ENCODE peak calls at places on chromosomes 3 and 15, in seven cellular contexts. One of them, this sample, is unnamed.

GRCh38 chr3:161673845-161674244 is 177.2 kb downstream of the OTOL1 start:
- DNase-seq in activated T-cell treated with anti-CD3 and anti-CD28 coated beads, Interleukin-2, amount 50 U/mL, for 1 hour: no peak
- DNase-seq in NCI-H1092: no peak
- DNase-seq in lower lobe of right lung: no peak
- DNase-seq in SK-N-MC: no peak
- DNase-seq in stimulated activated CD4-positive, alpha-beta T cell treated with anti-CD3 and anti-CD28 coated beads, TNF-alpha, amount 100 ng/mL, for 1 hour: no peak
- DNase-seq in left colon: no peak
- DNase-seq in this sample: no peak

GRCh38 chr3:53813876-53814275 is 32.3 kb downstream of the CHDH start:
- DNase-seq in activated T-cell treated with anti-CD3 and anti-CD28 coated beads, Interleukin-2, amount 50 U/mL, for 1 hour: no peak
- DNase-seq in lower lobe of right lung: no peak
- DNase-seq in NCI-H1092: no peak
- DNase-seq in SK-N-MC: no peak
- DNase-seq in stimulated activated CD4-positive, alpha-beta T cell treated with anti-CD3 and anti-CD28 coated beads, TNF-alpha, amount 100 ng/mL, for 1 hour: no peak
- DNase-seq in left colon: no peak
- DNase-seq in this sample: no peak

GRCh38 chr3:177770821-177771220 is 573.5 kb upstream of the TBL1XR1 start:
- DNase-seq in lower lobe of right lung: no peak
- DNase-seq in SK-N-MC: no peak
- DNase-seq in left colon: no peak
- DNase-seq in stimulated activated CD4-positive, alpha-beta T cell treated with anti-CD3 and anti-CD28 coated beads, TNF-alpha, amount 100 ng/mL, for 1 hour: no peak
- DNase-seq in NCI-H1092: no peak
- DNase-seq in activated T-cell treated with anti-CD3 and anti-CD28 coated beads, Interleukin-2, amount 50 U/mL, for 1 hour: no peak
- DNase-seq in this sample: no peak

GRCh38 chr3:139358857-139359562 is 15.2 kb downstream of the MRPS22 start:
- DNase-seq in stimulated activated CD4-positive, alpha-beta T cell treated with anti-CD3 and anti-CD28 coated beads, TNF-alpha, amount 100 ng/mL, for 1 hour: no peak
- DNase-seq in SK-N-MC: no peak
- DNase-seq in left colon: no peak
- DNase-seq in lower lobe of right lung: no peak
- DNase-seq in activated T-cell treated with anti-CD3 and anti-CD28 coated beads, Interleukin-2, amount 50 U/mL, for 1 hour: no peak
- DNase-seq in NCI-H1092: peak; percentile 30
- DNase-seq in this sample: peak; percentile 32

GRCh38 chr3:113825090-113825489 is 13.5 kb upstream of the GRAMD1C start:
- DNase-seq in activated T-cell treated with anti-CD3 and anti-CD28 coated beads, Interleukin-2, amount 50 U/mL, for 1 hour: no peak
- DNase-seq in SK-N-MC: no peak
- DNase-seq in NCI-H1092: no peak
- DNase-seq in lower lobe of right lung: no peak
- DNase-seq in stimulated activated CD4-positive, alpha-beta T cell treated with anti-CD3 and anti-CD28 coated beads, TNF-alpha, amount 100 ng/mL, for 1 hour: no peak
- DNase-seq in left colon: no peak
- DNase-seq in this sample: no peak

GRCh38 chr3:175590745-175591144 is 731.6 kb downstream of the NAALADL2 start:
- DNase-seq in SK-N-MC: no peak
- DNase-seq in left colon: no peak
- DNase-seq in lower lobe of right lung: no peak
- DNase-seq in NCI-H1092: no peak
- DNase-seq in stimulated activated CD4-positive, alpha-beta T cell treated with anti-CD3 and anti-CD28 coated beads, TNF-alpha, amount 100 ng/mL, for 1 hour: no peak
- DNase-seq in activated T-cell treated with anti-CD3 and anti-CD28 coated beads, Interleukin-2, amount 50 U/mL, for 1 hour: no peak
- DNase-seq in this sample: no peak

GRCh38 chr3:172626241-172626640 is 84.6 kb downstream of the NCEH1 start:
- DNase-seq in activated T-cell treated with anti-CD3 and anti-CD28 coated beads, Interleukin-2, amount 50 U/mL, for 1 hour: no peak
- DNase-seq in left colon: no peak
- DNase-seq in lower lobe of right lung: no peak
- DNase-seq in SK-N-MC: no peak
- DNase-seq in stimulated activated CD4-positive, alpha-beta T cell treated with anti-CD3 and anti-CD28 coated beads, TNF-alpha, amount 100 ng/mL, for 1 hour: no peak
- DNase-seq in NCI-H1092: no peak
- DNase-seq in this sample: no peak

GRCh38 chr3:106004137-106004600 is 135.4 kb upstream of the CBLB start:
- DNase-seq in SK-N-MC: peak; percentile 40
- DNase-seq in activated T-cell treated with anti-CD3 and anti-CD28 coated beads, Interleukin-2, amount 50 U/mL, for 1 hour: no peak
- DNase-seq in stimulated activated CD4-positive, alpha-beta T cell treated with anti-CD3 and anti-CD28 coated beads, TNF-alpha, amount 100 ng/mL, for 1 hour: no peak
- DNase-seq in NCI-H1092: no peak
- DNase-seq in left colon: no peak
- DNase-seq in lower lobe of right lung: no peak
- DNase-seq in this sample: no peak

GRCh38 chr3:37271636-37272035 is 97.3 kb upstream of the LRRFIP2 start:
- DNase-seq in NCI-H1092: no peak
- DNase-seq in lower lobe of right lung: no peak
- DNase-seq in left colon: no peak
- DNase-seq in stimulated activated CD4-positive, alpha-beta T cell treated with anti-CD3 and anti-CD28 coated beads, TNF-alpha, amount 100 ng/mL, for 1 hour: no peak
- DNase-seq in activated T-cell treated with anti-CD3 and anti-CD28 coated beads, Interleukin-2, amount 50 U/mL, for 1 hour: no peak
- DNase-seq in SK-N-MC: no peak
- DNase-seq in this sample: no peak

GRCh38 chr3:171454026-171454425 is 6.2 kb downstream of the TNIK start:
- DNase-seq in left colon: no peak
- DNase-seq in stimulated activated CD4-positive, alpha-beta T cell treated with anti-CD3 and anti-CD28 coated beads, TNF-alpha, amount 100 ng/mL, for 1 hour: no peak
- DNase-seq in SK-N-MC: no peak
- DNase-seq in NCI-H1092: no peak
- DNase-seq in activated T-cell treated with anti-CD3 and anti-CD28 coated beads, Interleukin-2, amount 50 U/mL, for 1 hour: no peak
- DNase-seq in lower lobe of right lung: no peak
- DNase-seq in this sample: no peak

GRCh38 chr3:132710311-132710710 is 11.9 kb downstream of the NPHP3 start:
- DNase-seq in activated T-cell treated with anti-CD3 and anti-CD28 coated beads, Interleukin-2, amount 50 U/mL, for 1 hour: no peak
- DNase-seq in SK-N-MC: no peak
- DNase-seq in left colon: no peak
- DNase-seq in NCI-H1092: no peak
- DNase-seq in lower lobe of right lung: no peak
- DNase-seq in stimulated activated CD4-positive, alpha-beta T cell treated with anti-CD3 and anti-CD28 coated beads, TNF-alpha, amount 100 ng/mL, for 1 hour: no peak
- DNase-seq in this sample: no peak

GRCh38 chr3:71076361-71076997 is 507.0 kb downstream of the FOXP1 start:
- DNase-seq in activated T-cell treated with anti-CD3 and anti-CD28 coated beads, Interleukin-2, amount 50 U/mL, for 1 hour: no peak
- DNase-seq in stimulated activated CD4-positive, alpha-beta T cell treated with anti-CD3 and anti-CD28 coated beads, TNF-alpha, amount 100 ng/mL, for 1 hour: no peak
- DNase-seq in lower lobe of right lung: no peak
- DNase-seq in NCI-H1092: no peak
- DNase-seq in SK-N-MC: no peak
- DNase-seq in left colon: no peak
- DNase-seq in this sample: no peak

GRCh38 chr3:107845355-107846281 is 245.2 kb downstream of the CD47 start:
- DNase-seq in SK-N-MC: no peak
- DNase-seq in NCI-H1092: no peak
- DNase-seq in stimulated activated CD4-positive, alpha-beta T cell treated with anti-CD3 and anti-CD28 coated beads, TNF-alpha, amount 100 ng/mL, for 1 hour: no peak
- DNase-seq in activated T-cell treated with anti-CD3 and anti-CD28 coated beads, Interleukin-2, amount 50 U/mL, for 1 hour: no peak
- DNase-seq in left colon: no peak
- DNase-seq in lower lobe of right lung: no peak
- DNase-seq in this sample: no peak

GRCh38 chr15:68812069-68812468 is 8.6 kb downstream of the ANP32A start:
- DNase-seq in lower lobe of right lung: no peak
- DNase-seq in stimulated activated CD4-positive, alpha-beta T cell treated with anti-CD3 and anti-CD28 coated beads, TNF-alpha, amount 100 ng/mL, for 1 hour: no peak
- DNase-seq in NCI-H1092: no peak
- DNase-seq in activated T-cell treated with anti-CD3 and anti-CD28 coated beads, Interleukin-2, amount 50 U/mL, for 1 hour: no peak
- DNase-seq in SK-N-MC: no peak
- DNase-seq in left colon: no peak
- DNase-seq in this sample: no peak

GRCh38 chr15:81865850-81866537 is 179.8 kb downstream of the MEX3B start:
- DNase-seq in activated T-cell treated with anti-CD3 and anti-CD28 coated beads, Interleukin-2, amount 50 U/mL, for 1 hour: no peak
- DNase-seq in lower lobe of right lung: no peak
- DNase-seq in SK-N-MC: no peak
- DNase-seq in left colon: no peak
- DNase-seq in stimulated activated CD4-positive, alpha-beta T cell treated with anti-CD3 and anti-CD28 coated beads, TNF-alpha, amount 100 ng/mL, for 1 hour: no peak
- DNase-seq in NCI-H1092: no peak
- DNase-seq in this sample: no peak

GRCh38 chr3:102069211-102069662 is 219.9 kb downstream of the NFKBIZ start:
- DNase-seq in NCI-H1092: no peak
- DNase-seq in lower lobe of right lung: no peak
- DNase-seq in SK-N-MC: no peak
- DNase-seq in stimulated activated CD4-positive, alpha-beta T cell treated with anti-CD3 and anti-CD28 coated beads, TNF-alpha, amount 100 ng/mL, for 1 hour: no peak
- DNase-seq in left colon: no peak
- DNase-seq in activated T-cell treated with anti-CD3 and anti-CD28 coated beads, Interleukin-2, amount 50 U/mL, for 1 hour: no peak
- DNase-seq in this sample: no peak

GRCh38 chr15:57061281-57061680 is 142.8 kb downstream of the TCF12 start:
- DNase-seq in left colon: no peak
- DNase-seq in SK-N-MC: no peak
- DNase-seq in lower lobe of right lung: no peak
- DNase-seq in activated T-cell treated with anti-CD3 and anti-CD28 coated beads, Interleukin-2, amount 50 U/mL, for 1 hour: no peak
- DNase-seq in stimulated activated CD4-positive, alpha-beta T cell treated with anti-CD3 and anti-CD28 coated beads, TNF-alpha, amount 100 ng/mL, for 1 hour: no peak
- DNase-seq in NCI-H1092: no peak
- DNase-seq in this sample: no peak

GRCh38 chr3:171833775-171834460 is 9.2 kb upstream of the TMEM212 start:
- DNase-seq in SK-N-MC: no peak
- DNase-seq in activated T-cell treated with anti-CD3 and anti-CD28 coated beads, Interleukin-2, amount 50 U/mL, for 1 hour: no peak
- DNase-seq in left colon: no peak
- DNase-seq in lower lobe of right lung: no peak
- DNase-seq in stimulated activated CD4-positive, alpha-beta T cell treated with anti-CD3 and anti-CD28 coated beads, TNF-alpha, amount 100 ng/mL, for 1 hour: no peak
- DNase-seq in NCI-H1092: no peak
- DNase-seq in this sample: no peak

GRCh38 chr15:77980094-77980493 is 97.4 kb downstream of the TBC1D2B start:
- DNase-seq in NCI-H1092: no peak
- DNase-seq in activated T-cell treated with anti-CD3 and anti-CD28 coated beads, Interleukin-2, amount 50 U/mL, for 1 hour: no peak
- DNase-seq in stimulated activated CD4-positive, alpha-beta T cell treated with anti-CD3 and anti-CD28 coated beads, TNF-alpha, amount 100 ng/mL, for 1 hour: no peak
- DNase-seq in SK-N-MC: no peak
- DNase-seq in lower lobe of right lung: no peak
- DNase-seq in left colon: no peak
- DNase-seq in this sample: no peak

GRCh38 chr15:36734366-36734765 is 154.9 kb downstream of the CDIN1 start:
- DNase-seq in stimulated activated CD4-positive, alpha-beta T cell treated with anti-CD3 and anti-CD28 coated beads, TNF-alpha, amount 100 ng/mL, for 1 hour: no peak
- DNase-seq in lower lobe of right lung: no peak
- DNase-seq in SK-N-MC: no peak
- DNase-seq in left colon: no peak
- DNase-seq in activated T-cell treated with anti-CD3 and anti-CD28 coated beads, Interleukin-2, amount 50 U/mL, for 1 hour: no peak
- DNase-seq in NCI-H1092: no peak
- DNase-seq in this sample: no peak

GRCh38 chr3:168030488-168031054 is 65.2 kb downstream of the GOLIM4 start:
- DNase-seq in NCI-H1092: no peak
- DNase-seq in SK-N-MC: no peak
- DNase-seq in stimulated activated CD4-positive, alpha-beta T cell treated with anti-CD3 and anti-CD28 coated beads, TNF-alpha, amount 100 ng/mL, for 1 hour: no peak
- DNase-seq in activated T-cell treated with anti-CD3 and anti-CD28 coated beads, Interleukin-2, amount 50 U/mL, for 1 hour: no peak
- DNase-seq in lower lobe of right lung: no peak
- DNase-seq in left colon: no peak
- DNase-seq in this sample: peak; percentile 63

GRCh38 chr15:63052961-63053698 is 10.6 kb downstream of the TPM1 start:
- DNase-seq in activated T-cell treated with anti-CD3 and anti-CD28 coated beads, Interleukin-2, amount 50 U/mL, for 1 hour: no peak
- DNase-seq in SK-N-MC: no peak
- DNase-seq in stimulated activated CD4-positive, alpha-beta T cell treated with anti-CD3 and anti-CD28 coated beads, TNF-alpha, amount 100 ng/mL, for 1 hour: no peak
- DNase-seq in NCI-H1092: no peak
- DNase-seq in lower lobe of right lung: no peak
- DNase-seq in left colon: no peak
- DNase-seq in this sample: no peak

GRCh38 chr3:29415824-29416223 is 135.0 kb downstream of the RBMS3 start:
- DNase-seq in left colon: no peak
- DNase-seq in SK-N-MC: no peak
- DNase-seq in activated T-cell treated with anti-CD3 and anti-CD28 coated beads, Interleukin-2, amount 50 U/mL, for 1 hour: no peak
- DNase-seq in lower lobe of right lung: no peak
- DNase-seq in stimulated activated CD4-positive, alpha-beta T cell treated with anti-CD3 and anti-CD28 coated beads, TNF-alpha, amount 100 ng/mL, for 1 hour: no peak
- DNase-seq in NCI-H1092: no peak
- DNase-seq in this sample: no peak

GRCh38 chr3:172253200-172253599 is 195.1 kb downstream of the GHSR start:
- DNase-seq in activated T-cell treated with anti-CD3 and anti-CD28 coated beads, Interleukin-2, amount 50 U/mL, for 1 hour: no peak
- DNase-seq in SK-N-MC: no peak
- DNase-seq in NCI-H1092: no peak
- DNase-seq in lower lobe of right lung: no peak
- DNase-seq in left colon: no peak
- DNase-seq in stimulated activated CD4-positive, alpha-beta T cell treated with anti-CD3 and anti-CD28 coated beads, TNF-alpha, amount 100 ng/mL, for 1 hour: no peak
- DNase-seq in this sample: no peak